ENCODE peak calls at places on chromosome 1, in eight cellular contexts. One of them, this sample, is unnamed.

GRCh38 chr1:37948841-37949240 is 2.0 kb upstream of the INPP5B start:
- DNase-seq in spleen: no peak
- DNase-seq in pancreas: no peak
- DNase-seq in cardiac muscle cell: no peak
- DNase-seq in psoas muscle: peak; percentile 21
- DNase-seq in PC-9: no peak
- DNase-seq in sigmoid colon: peak; percentile 24
- DNase-seq in CD8-positive, alpha-beta T cell: no peak
- DNase-seq in this sample: no peak

GRCh38 chr1:201192478-201192804 is 1.8 kb downstream of the IGFN1 start:
- DNase-seq in PC-9: no peak
- DNase-seq in cardiac muscle cell: no peak
- DNase-seq in psoas muscle: no peak
- DNase-seq in CD8-positive, alpha-beta T cell: no peak
- DNase-seq in pancreas: no peak
- DNase-seq in spleen: peak; percentile 2
- DNase-seq in sigmoid colon: no peak
- DNase-seq in this sample: no peak

GRCh38 chr1:117182271-117182670 is 28.5 kb downstream of the VTCN1 start:
- DNase-seq in PC-9: no peak
- DNase-seq in CD8-positive, alpha-beta T cell: no peak
- DNase-seq in psoas muscle: no peak
- DNase-seq in spleen: no peak
- DNase-seq in pancreas: no peak
- DNase-seq in cardiac muscle cell: no peak
- DNase-seq in sigmoid colon: no peak
- DNase-seq in this sample: no peak

GRCh38 chr1:154819628-154820590 is 50.2 kb downstream of the KCNN3 start:
- DNase-seq in psoas muscle: no peak
- DNase-seq in sigmoid colon: no peak
- DNase-seq in CD8-positive, alpha-beta T cell: no peak
- DNase-seq in cardiac muscle cell: peak; percentile 44
- DNase-seq in PC-9: no peak
- DNase-seq in spleen: no peak
- DNase-seq in pancreas: peak; percentile 42
- DNase-seq in this sample: no peak

GRCh38 chr1:197127513-197127912 is 19.0 kb downstream of the ASPM start:
- DNase-seq in cardiac muscle cell: no peak
- DNase-seq in sigmoid colon: no peak
- DNase-seq in PC-9: no peak
- DNase-seq in psoas muscle: no peak
- DNase-seq in pancreas: no peak
- DNase-seq in CD8-positive, alpha-beta T cell: no peak
- DNase-seq in spleen: no peak
- DNase-seq in this sample: no peak

GRCh38 chr1:241330619-241331327 is 26.2 kb downstream of the RGS7 start:
- DNase-seq in spleen: no peak
- DNase-seq in cardiac muscle cell: no peak
- DNase-seq in pancreas: no peak
- DNase-seq in CD8-positive, alpha-beta T cell: no peak
- DNase-seq in psoas muscle: no peak
- DNase-seq in PC-9: no peak
- DNase-seq in sigmoid colon: no peak
- DNase-seq in this sample: no peak

GRCh38 chr1:116986531-116987255 is 14.9 kb upstream of the CD101 start:
- DNase-seq in cardiac muscle cell: no peak
- DNase-seq in sigmoid colon: no peak
- DNase-seq in spleen: no peak
- DNase-seq in psoas muscle: no peak
- DNase-seq in CD8-positive, alpha-beta T cell: no peak
- DNase-seq in PC-9: no peak
- DNase-seq in pancreas: no peak
- DNase-seq in this sample: no peak

GRCh38 chr1:9145021-9145668 is 16.2 kb upstream of the GPR157 start:
- DNase-seq in pancreas: peak; percentile 26
- DNase-seq in PC-9: peak; percentile 44
- DNase-seq in spleen: no peak
- DNase-seq in psoas muscle: no peak
- DNase-seq in cardiac muscle cell: no peak
- DNase-seq in CD8-positive, alpha-beta T cell: no peak
- DNase-seq in sigmoid colon: no peak
- DNase-seq in this sample: no peak

DNA sequence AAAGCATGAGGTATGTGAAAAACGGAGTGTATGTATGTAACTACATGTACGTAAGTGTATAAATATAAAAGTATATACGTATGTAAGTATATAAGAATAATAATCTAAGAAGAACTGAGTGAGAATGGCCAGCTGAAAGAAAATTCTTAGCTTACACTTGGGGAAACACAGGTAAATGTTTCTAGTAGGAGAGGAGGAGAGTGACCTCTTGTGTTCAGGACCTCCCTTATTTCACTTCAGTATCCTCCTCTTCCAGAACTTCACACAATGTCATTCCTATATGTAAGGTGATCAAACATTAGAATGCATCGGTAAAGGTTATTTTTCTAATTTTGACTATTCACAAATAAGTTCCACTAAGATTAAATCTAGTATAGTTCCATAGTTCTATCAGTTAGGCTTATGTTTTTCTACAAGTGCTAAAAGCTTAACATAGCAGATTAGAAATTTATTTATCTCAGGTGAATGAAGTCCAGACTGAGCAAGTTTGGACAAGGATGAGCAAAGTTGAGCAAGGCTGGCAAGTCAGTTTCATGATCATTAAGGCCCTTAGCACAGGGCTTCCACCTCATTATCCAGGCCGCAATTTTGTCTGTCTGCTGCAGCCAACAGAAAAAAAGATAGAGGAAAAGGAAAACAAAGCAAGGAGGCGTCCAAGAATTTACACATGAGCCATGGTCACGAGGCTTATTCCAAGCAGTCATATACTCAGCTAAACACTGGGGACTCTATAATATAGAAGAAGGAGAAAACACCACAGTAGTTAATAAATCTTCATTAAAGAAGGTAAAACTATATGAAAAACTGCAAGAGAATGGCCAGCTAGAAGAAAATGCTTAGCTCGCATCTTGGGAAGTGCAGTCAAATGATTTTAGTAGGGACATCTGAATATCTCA is 7.1 kb upstream of the MROH9 start:
- DNase-seq in PC-9: no peak
- DNase-seq in pancreas: no peak
- DNase-seq in spleen: no peak
- DNase-seq in CD8-positive, alpha-beta T cell: no peak
- DNase-seq in psoas muscle: no peak
- DNase-seq in sigmoid colon: no peak
- DNase-seq in cardiac muscle cell: no peak
- DNase-seq in this sample: no peak
- H3K27ac ChIP-seq in PC-9: no peak overlapping the region
- H3K27ac ChIP-seq in pancreas: no peak overlapping the region
- H3K27ac ChIP-seq in spleen: no peak overlapping the region
- H3K27ac ChIP-seq in CD8-positive, alpha-beta T cell: no peak overlapping the region
- H3K27ac ChIP-seq in psoas muscle: no peak overlapping the region
- H3K27ac ChIP-seq in sigmoid colon: peak overlapping the region; percentile 68
- H3K27ac ChIP-seq in cardiac muscle cell: no peak overlapping the region
- H3K27ac ChIP-seq in this sample: no peak overlapping the region

DNA sequence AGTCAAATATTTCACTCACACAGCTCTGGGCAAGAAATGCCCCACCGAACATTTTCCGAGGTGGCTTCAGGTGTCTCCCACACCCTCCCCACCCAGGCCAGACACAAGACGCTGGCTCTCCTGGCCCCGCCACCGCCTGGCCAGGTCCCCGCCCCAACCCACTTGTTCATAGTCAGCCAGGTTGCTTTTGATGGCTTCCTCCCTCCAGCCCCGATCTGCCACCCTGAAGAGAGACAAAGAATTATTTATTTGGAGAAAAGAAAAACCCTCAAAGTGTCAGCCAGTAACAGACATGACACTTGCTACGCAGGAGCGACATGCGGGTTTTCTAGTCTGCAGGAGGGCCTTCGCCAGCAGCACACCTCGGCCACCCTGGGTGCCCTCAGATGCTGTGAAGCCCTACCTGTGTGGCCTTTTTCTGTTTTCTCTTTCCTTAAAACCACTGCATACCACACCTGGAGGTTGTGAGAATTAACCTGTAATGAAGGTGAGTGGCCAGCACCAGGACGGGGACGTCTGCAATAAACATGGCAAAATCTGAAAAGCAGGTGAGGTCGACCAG is 27.2 kb downstream of the SSBP3 start:
- DNase-seq in pancreas: no peak
- DNase-seq in psoas muscle: no peak
- DNase-seq in spleen: no peak
- DNase-seq in cardiac muscle cell: no peak
- DNase-seq in PC-9: no peak
- DNase-seq in CD8-positive, alpha-beta T cell: no peak
- DNase-seq in sigmoid colon: no peak
- DNase-seq in this sample: no peak
- H3K27ac ChIP-seq in pancreas: no peak overlapping the region
- H3K27ac ChIP-seq in psoas muscle: no peak overlapping the region
- H3K27ac ChIP-seq in spleen: peak overlapping the region; percentile 76
- H3K27ac ChIP-seq in cardiac muscle cell: peak overlapping the region; percentile 94
- H3K27ac ChIP-seq in PC-9: no peak overlapping the region
- H3K27ac ChIP-seq in CD8-positive, alpha-beta T cell: no peak overlapping the region
- H3K27ac ChIP-seq in sigmoid colon: no peak overlapping the region
- H3K27ac ChIP-seq in this sample: no peak overlapping the region

GRCh38 chr1:56074357-56074717 is 505.0 kb downstream of the PLPP3 start:
- DNase-seq in PC-9: no peak
- DNase-seq in pancreas: peak; percentile 49
- DNase-seq in psoas muscle: no peak
- DNase-seq in sigmoid colon: no peak
- DNase-seq in CD8-positive, alpha-beta T cell: no peak
- DNase-seq in spleen: no peak
- DNase-seq in cardiac muscle cell: no peak
- DNase-seq in this sample: no peak
- H3K27ac ChIP-seq in PC-9: no peak overlapping the region
- H3K27ac ChIP-seq in pancreas: no peak overlapping the region
- H3K27ac ChIP-seq in psoas muscle: peak overlapping the region; percentile 83
- H3K27ac ChIP-seq in sigmoid colon: peak overlapping the region; percentile 68
- H3K27ac ChIP-seq in CD8-positive, alpha-beta T cell: no peak overlapping the region
- H3K27ac ChIP-seq in spleen: no peak overlapping the region
- H3K27ac ChIP-seq in cardiac muscle cell: no peak overlapping the region
- H3K27ac ChIP-seq in this sample: no peak overlapping the region

GRCh38 chr1:41504126-41505035 is 19.9 kb upstream of the EDN2 start:
- DNase-seq in CD8-positive, alpha-beta T cell: no peak
- DNase-seq in sigmoid colon: no peak
- DNase-seq in psoas muscle: no peak
- DNase-seq in pancreas: no peak
- DNase-seq in spleen: no peak
- DNase-seq in cardiac muscle cell: peak; percentile 53
- DNase-seq in PC-9: peak; percentile 96
- DNase-seq in this sample: peak; percentile 82
- H3K27ac ChIP-seq in CD8-positive, alpha-beta T cell: no peak overlapping the region
- H3K27ac ChIP-seq in sigmoid colon: no peak overlapping the region
- H3K27ac ChIP-seq in psoas muscle: no peak overlapping the region
- H3K27ac ChIP-seq in pancreas: no peak overlapping the region
- H3K27ac ChIP-seq in spleen: no peak overlapping the region
- H3K27ac ChIP-seq in cardiac muscle cell: peak overlapping the region; percentile 62
- H3K27ac ChIP-seq in PC-9: peak overlapping the region; percentile 78
- H3K27ac ChIP-seq in this sample: peak overlapping the region; percentile 47

GRCh38 chr1:28927442-28928305 is 13.3 kb downstream of the EPB41 start:
- DNase-seq in spleen: no peak
- DNase-seq in pancreas: no peak
- DNase-seq in sigmoid colon: no peak
- DNase-seq in CD8-positive, alpha-beta T cell: no peak
- DNase-seq in psoas muscle: no peak
- DNase-seq in PC-9: no peak
- DNase-seq in cardiac muscle cell: no peak
- DNase-seq in this sample: no peak
- H3K27ac ChIP-seq in spleen: peak overlapping the region; percentile 90
- H3K27ac ChIP-seq in pancreas: no peak overlapping the region
- H3K27ac ChIP-seq in sigmoid colon: no peak overlapping the region
- H3K27ac ChIP-seq in CD8-positive, alpha-beta T cell: peak overlapping the region; percentile 36
- H3K27ac ChIP-seq in psoas muscle: peak overlapping the region; percentile 36
- H3K27ac ChIP-seq in PC-9: peak overlapping the region; percentile 57
- H3K27ac ChIP-seq in cardiac muscle cell: peak overlapping the region; percentile 61
- H3K27ac ChIP-seq in this sample: peak overlapping the region; percentile 51

GRCh38 chr1:77975386-77975785 is 3.5 kb downstream of the FUBP1 start:
- DNase-seq in cardiac muscle cell: no peak
- DNase-seq in psoas muscle: no peak
- DNase-seq in spleen: no peak
- DNase-seq in PC-9: no peak
- DNase-seq in CD8-positive, alpha-beta T cell: no peak
- DNase-seq in pancreas: no peak
- DNase-seq in sigmoid colon: no peak
- DNase-seq in this sample: no peak
- H3K27ac ChIP-seq in cardiac muscle cell: no peak overlapping the region
- H3K27ac ChIP-seq in psoas muscle: peak overlapping the region; percentile 96
- H3K27ac ChIP-seq in spleen: peak overlapping the region; percentile 99
- H3K27ac ChIP-seq in PC-9: no peak overlapping the region
- H3K27ac ChIP-seq in CD8-positive, alpha-beta T cell: no peak overlapping the region
- H3K27ac ChIP-seq in pancreas: no peak overlapping the region
- H3K27ac ChIP-seq in sigmoid colon: no peak overlapping the region
- H3K27ac ChIP-seq in this sample: peak overlapping the region; percentile 95

GRCh38 chr1:43783096-43783670 is 75.8 kb downstream of the ST3GAL3 start:
- DNase-seq in sigmoid colon: no peak
- DNase-seq in spleen: no peak
- DNase-seq in pancreas: no peak
- DNase-seq in cardiac muscle cell: no peak
- DNase-seq in PC-9: no peak
- DNase-seq in psoas muscle: no peak
- DNase-seq in CD8-positive, alpha-beta T cell: no peak
- DNase-seq in this sample: peak; percentile 24

GRCh38 chr1:43783671-43784205 is 76.4 kb downstream of the ST3GAL3 start:
- DNase-seq in cardiac muscle cell: no peak
- DNase-seq in CD8-positive, alpha-beta T cell: no peak
- DNase-seq in psoas muscle: peak; percentile 63
- DNase-seq in PC-9: peak; percentile 98
- DNase-seq in pancreas: no peak
- DNase-seq in spleen: no peak
- DNase-seq in sigmoid colon: no peak
- DNase-seq in this sample: peak; percentile 91

GRCh38 chr1:43789604-43790288 is 82.4 kb downstream of the ST3GAL3 start:
- DNase-seq in PC-9: no peak
- DNase-seq in sigmoid colon: no peak
- DNase-seq in CD8-positive, alpha-beta T cell: no peak
- DNase-seq in spleen: no peak
- DNase-seq in pancreas: no peak
- DNase-seq in psoas muscle: no peak
- DNase-seq in cardiac muscle cell: no peak
- DNase-seq in this sample: no peak

GRCh38 chr1:43786201-43786958 is 79.0 kb downstream of the ST3GAL3 start:
- DNase-seq in CD8-positive, alpha-beta T cell: no peak
- DNase-seq in spleen: no peak
- DNase-seq in PC-9: no peak
- DNase-seq in sigmoid colon: peak; percentile 67
- DNase-seq in psoas muscle: no peak
- DNase-seq in pancreas: no peak
- DNase-seq in cardiac muscle cell: no peak
- DNase-seq in this sample: no peak

DNA sequence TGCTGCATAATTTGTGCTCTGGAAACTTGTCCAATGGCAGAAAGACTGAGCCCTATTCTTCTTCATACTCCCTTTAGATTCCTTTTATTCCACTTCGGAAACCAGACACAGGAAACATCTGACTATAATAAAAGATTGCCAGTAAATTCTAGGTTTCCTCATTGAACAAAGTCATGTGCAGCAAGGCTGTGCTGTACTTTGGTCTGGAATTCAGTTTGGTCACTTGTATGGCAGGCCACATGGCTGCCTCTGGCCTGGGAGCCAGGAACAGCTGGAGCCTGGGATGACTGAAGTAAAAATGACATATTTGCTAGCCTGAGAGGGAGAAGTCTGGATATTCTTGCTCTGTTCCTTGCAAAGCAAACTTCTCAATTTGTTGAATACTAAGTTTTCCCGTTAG is 79.6 kb downstream of the ST3GAL3 start:
- DNase-seq in pancreas: no peak
- DNase-seq in CD8-positive, alpha-beta T cell: no peak
- DNase-seq in spleen: no peak
- DNase-seq in PC-9: no peak
- DNase-seq in psoas muscle: peak; percentile 62
- DNase-seq in sigmoid colon: peak; percentile 84
- DNase-seq in cardiac muscle cell: peak; percentile 64
- DNase-seq in this sample: no peak
- H3K27ac ChIP-seq in pancreas: no peak overlapping the region
- H3K27ac ChIP-seq in CD8-positive, alpha-beta T cell: no peak overlapping the region
- H3K27ac ChIP-seq in spleen: no peak overlapping the region
- H3K27ac ChIP-seq in PC-9: no peak overlapping the region
- H3K27ac ChIP-seq in psoas muscle: peak overlapping the region; percentile 20
- H3K27ac ChIP-seq in sigmoid colon: no peak overlapping the region
- H3K27ac ChIP-seq in cardiac muscle cell: peak overlapping the region; percentile 80
- H3K27ac ChIP-seq in this sample: no peak overlapping the region

This sample was measured in epithelial cell of prostate.